ENCODE peak calls at places on chromosome 12, in seven cellular contexts. B, R, M, Z, Q, Y and J are unnamed samples.

GRCh38 chr12:14885718-14886201 is at the start of gene MGP:
- DNase-seq in Y (no peak), Q (no peak), R (no peak), Z (peak; percentile 17), B (peak; percentile 99), M (peak; percentile 18), J (no peak)

GRCh38 chr12:15629108-15629507 is 160.1 kb downstream of the EPS8 start:
- DNase-seq in Q (no peak), R (peak; percentile 63), M (peak; percentile 98), Y (peak; percentile 52), B (peak; percentile 90), Z (peak; percentile 98), J (peak; percentile 57)

GRCh38 chr12:119055977-119056376 is 74.6 kb downstream of the SRRM4 start:
- DNase-seq in B (no peak), Z (no peak), M (no peak), Y (no peak), Q (no peak), R (no peak), J (no peak)

GRCh38 chr12:96989916-96990315 is 82.9 kb downstream of the NEDD1 start:
- DNase-seq in M (no peak), Y (no peak), R (no peak), Z (no peak), B (peak; percentile 42), Q (no peak), J (peak; percentile 87)

GRCh38 chr12:64694130-64695078 is 64.8 kb downstream of the GNS start:
- DNase-seq in Z (no peak), B (no peak), M (no peak), R (no peak), Q (no peak), Y (no peak), J (peak; percentile 68)

GRCh38 chr12:11669348-11669747 is 19.9 kb downstream of the ETV6 start:
- DNase-seq in Z (no peak), Y (no peak), Q (no peak), B (no peak), R (no peak), M (no peak), J (peak; percentile 45)

GRCh38 chr12:120652671-120653435 is 12.4 kb downstream of the CABP1 start:
- DNase-seq in Y (no peak), B (no peak), Q (no peak), M (no peak), R (no peak), Z (no peak), J (no peak)

GRCh38 chr12:120534703-120535655 is 823 bp downstream of the RNF10 start:
- DNase-seq in Y (peak; percentile 64), M (peak; percentile 92), Z (peak; percentile 77), R (peak; percentile 46), Q (peak; percentile 86), B (peak; percentile 81), J (peak; percentile 85)

GRCh38 chr12:29116414-29116813 is 32.7 kb upstream of the FAR2 start:
- DNase-seq in B (no peak), Q (no peak), Z (no peak), M (no peak), R (no peak), Y (no peak), J (no peak)

GRCh38 chr12:82383930-82384513 is 25.7 kb downstream of the METTL25 start:
- DNase-seq in M (peak; percentile 54), R (no peak), B (peak; percentile 85), Z (peak; percentile 25), Y (no peak), Q (no peak), J (no peak)

GRCh38 chr12:64400041-64400440 is 4.2 kb upstream of the XPOT start:
- DNase-seq in B (no peak), M (peak; percentile 68), Z (peak; percentile 71), Q (no peak), R (no peak), Y (no peak), J (no peak)

GRCh38 chr12:117100251-117100650 is 1.0 kb upstream of the TESC start:
- DNase-seq in Y (peak; percentile 73), R (no peak), Q (peak; percentile 71), Z (no peak), B (no peak), M (peak; percentile 16), J (peak; percentile 75)

GRCh38 chr12:55385911-55386310 is 14.4 kb upstream of the OR6C65 start:
- DNase-seq in Q (no peak), Y (no peak), B (no peak), R (no peak), Z (no peak), M (no peak), J (peak; percentile 55)

GRCh38 chr12:16681196-16681595 is 75.2 kb upstream of the LMO3 start:
- DNase-seq in Z (no peak), Y (no peak), R (no peak), Q (no peak), M (no peak), B (no peak), J (no peak)

GRCh38 chr12:25151476-25151875 is 43.5 kb downstream of the DNAI7 start:
- DNase-seq in B (peak; percentile 84), Z (peak; percentile 99), M (peak; percentile 100), Y (peak; percentile 35), Q (peak; percentile 15), R (peak; percentile 22), J (peak; percentile 62)

GRCh38 chr12:104059963-104060362 is 4.4 kb upstream of the HCFC2 start:
- DNase-seq in M (no peak), R (no peak), B (no peak), Y (no peak), Q (no peak), Z (no peak), J (no peak)

GRCh38 chr12:92041742-92042141 is 103.9 kb downstream of the BTG1 start:
- DNase-seq in M (peak; percentile 33), Q (no peak), Z (no peak), R (no peak), B (peak; percentile 14), Y (no peak), J (peak; percentile 55)

GRCh38 chr12:28161697-28162096 is 28.6 kb upstream of the CCDC91 start:
- DNase-seq in Y (no peak), R (no peak), Q (no peak), B (no peak), M (no peak), Z (no peak), J (no peak)

GRCh38 chr12:28189774-28190320 is 409 bp upstream of the CCDC91 start:
- DNase-seq in Q (no peak), R (no peak), M (no peak), Y (peak; percentile 5), B (no peak), Z (peak; percentile 2), J (no peak)

GRCh38 chr12:79086546-79086945 is 222.0 kb downstream of the SYT1 start:
- DNase-seq in M (no peak), Z (no peak), B (no peak), Q (no peak), R (no peak), Y (no peak), J (no peak)

GRCh38 chr12:28887591-28887990 is 261.5 kb upstream of the FAR2 start:
- DNase-seq in B (no peak), Z (no peak), R (no peak), M (no peak), Y (no peak), Q (no peak), J (no peak)

GRCh38 chr12:85509857-85510256 is 229.8 kb downstream of the ALX1 start:
- DNase-seq in Y (no peak), M (no peak), B (no peak), R (no peak), Q (no peak), Z (no peak), J (peak; percentile 75)

GRCh38 chr12:6326316-6326959 is 15.4 kb downstream of the TNFRSF1A start:
- DNase-seq in R (no peak), M (peak; percentile 52), Z (peak; percentile 44), Q (peak; percentile 78), B (peak; percentile 49), Y (peak; percentile 78), J (peak; percentile 93)

DNA sequence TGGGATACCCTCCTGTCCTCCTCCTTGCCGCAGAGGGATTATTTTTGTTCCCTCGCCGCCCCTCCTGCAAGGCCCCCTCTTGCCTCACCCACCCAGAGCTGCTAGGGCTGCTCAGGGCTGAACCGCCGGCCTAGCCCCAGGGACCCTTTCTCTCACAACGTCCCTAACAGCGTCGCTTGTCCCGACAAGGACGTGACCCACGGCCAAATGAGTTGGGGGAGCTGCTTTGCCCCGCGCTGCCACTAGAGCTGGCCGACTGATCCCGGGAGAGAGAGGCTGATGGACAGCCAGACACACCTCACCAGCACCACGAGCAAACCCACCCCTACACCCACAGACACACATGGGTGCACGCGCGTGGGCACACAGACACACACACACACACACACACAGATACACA is 154.6 kb upstream of the ALG10B start:
- DNase-seq in R (no peak), B (no peak), Y (no peak), Z (no peak), Q (no peak), M (no peak), J (no peak)
- H3K27ac ChIP-seq in R (no peak overlapping the region), B (no peak overlapping the region), Y (no peak overlapping the region), Z (no peak overlapping the region), Q (no peak overlapping the region), M (no peak overlapping the region), J (no peak overlapping the region)

GRCh38 chr12:122964439-122965257 is 1.6 kb downstream of the ABCB9 start:
- DNase-seq in R (peak; percentile 16), B (no peak), Z (no peak), Y (no peak), M (no peak), Q (no peak), J (peak; percentile 57)

GRCh38 chr12:122966743-122967058 is 438 bp upstream of the ABCB9 start:
- DNase-seq in Z (no peak), Y (no peak), M (no peak), B (no peak), R (no peak), Q (no peak), J (no peak)

GRCh38 chr12:122965356-122965755 is 907 bp downstream of the ABCB9 start:
- DNase-seq in M (no peak), Q (no peak), R (no peak), B (no peak), Y (no peak), Z (no peak), J (peak; percentile 64)

GRCh38 chr12:122967151-122967550 is 888 bp upstream of the ABCB9 start:
- DNase-seq in Z (no peak), M (no peak), Q (no peak), R (peak; percentile 22), Y (no peak), B (no peak), J (peak; percentile 50)

GRCh38 chr12:122965851-122966742 is at the start of gene ABCB9:
- DNase-seq in B (peak; percentile 92), R (peak; percentile 99), Y (peak; percentile 90), M (peak; percentile 86), Q (peak; percentile 99), Z (peak; percentile 88), J (peak; percentile 100)
- H3K4me3 ChIP-seq in B (peak within 1 kb of the TSS; percentile 85), R (peak within 1 kb of the TSS; percentile 56), Y (peak within 1 kb of the TSS; percentile 77), M (peak within 1 kb of the TSS; percentile 84), Q (peak within 1 kb of the TSS; percentile 73), Z (peak within 1 kb of the TSS; percentile 79), J (peak within 1 kb of the TSS; percentile 81)

GRCh38 chr12:48882972-48883304 is 17.3 kb upstream of the RND1 start:
- DNase-seq in B (peak; percentile 26), Z (no peak), Q (no peak), R (no peak), M (no peak), Y (no peak), J (no peak)
- H3K27ac ChIP-seq in B (peak overlapping the region; percentile 81), Z (peak overlapping the region; percentile 73), Q (no peak overlapping the region), R (no peak overlapping the region), M (no peak overlapping the region), Y (peak overlapping the region; percentile 88), J (peak overlapping the region; percentile 98)

DNA sequence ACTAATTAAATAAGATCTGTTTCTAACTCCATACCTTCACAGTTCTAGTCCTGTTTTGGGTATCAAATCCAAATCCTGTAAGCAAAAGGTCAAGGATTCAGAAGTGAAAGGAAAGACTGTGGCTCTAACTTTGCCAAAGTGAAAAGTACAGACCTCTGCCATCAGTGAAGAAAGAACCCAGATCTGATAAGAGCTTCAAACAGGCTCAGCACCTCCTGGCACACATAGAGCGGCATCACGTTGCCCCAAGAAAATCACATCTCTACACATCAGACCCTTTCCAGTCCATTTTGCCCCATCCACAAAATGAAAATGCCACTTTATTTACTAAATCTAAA is 23.2 kb downstream of the CLIP1 start:
- DNase-seq in Q (no peak), B (no peak), Y (no peak), Z (no peak), R (no peak), M (peak; percentile 17), J (no peak)
- H3K4me3 ChIP-seq in Q (no peak overlapping the region), B (no peak overlapping the region), Y (peak overlapping the region; percentile 39), Z (no peak overlapping the region), R (no peak overlapping the region), M (peak overlapping the region; percentile 12), J (no peak overlapping the region)